ENCODE peak calls at places on chromosome 19, in five cellular contexts. One of them, this sample, is unnamed.

GRCh38 chr19:7618771-7619510 is 10.4 kb downstream of the XAB2 start:
- DNase-seq in Peyer's patch: peak
- DNase-seq in tibial nerve: no peak
- DNase-seq in testis: peak
- DNase-seq in IMR-90: no peak
- DNase-seq in this sample: peak

GRCh38 chr19:37334179-37335071 is 36.5 kb upstream of the ZNF527 start:
- DNase-seq in Peyer's patch: peak
- DNase-seq in tibial nerve: peak
- DNase-seq in testis: peak
- DNase-seq in IMR-90: peak
- DNase-seq in this sample: peak

GRCh38 chr19:49889687-49890348 is 6.9 kb downstream of the IL4I1 start:
- DNase-seq in Peyer's patch: peak
- DNase-seq in tibial nerve: peak
- DNase-seq in testis: peak
- DNase-seq in IMR-90: peak
- DNase-seq in this sample: peak

GRCh38 chr19:34269081-34269480 is 14.7 kb downstream of the GARRE1 start:
- DNase-seq in Peyer's patch: no peak
- DNase-seq in tibial nerve: no peak
- DNase-seq in testis: peak
- DNase-seq in IMR-90: no peak
- DNase-seq in this sample: no peak

GRCh38 chr19:53157601-53158000 is 1.3 kb downstream of the ZNF347 start:
- DNase-seq in Peyer's patch: no peak
- DNase-seq in tibial nerve: no peak
- DNase-seq in testis: peak
- DNase-seq in IMR-90: peak
- DNase-seq in this sample: no peak

GRCh38 chr19:40388486-40388885 is 1.5 kb downstream of the HIPK4 start:
- DNase-seq in Peyer's patch: no peak
- DNase-seq in tibial nerve: no peak
- DNase-seq in testis: no peak
- DNase-seq in IMR-90: no peak
- DNase-seq in this sample: no peak

GRCh38 chr19:34260771-34261173 is 6.4 kb downstream of the GARRE1 start:
- DNase-seq in Peyer's patch: peak
- DNase-seq in tibial nerve: no peak
- DNase-seq in testis: no peak
- DNase-seq in IMR-90: peak
- DNase-seq in this sample: no peak

GRCh38 chr19:54448037-54448773 is 794 bp upstream of the LENG8 start:
- DNase-seq in Peyer's patch: peak
- DNase-seq in tibial nerve: peak
- DNase-seq in testis: peak
- DNase-seq in IMR-90: peak
- DNase-seq in this sample: no peak

GRCh38 chr19:15248648-15249559 is 16.7 kb upstream of the EPHX3 start:
- DNase-seq in Peyer's patch: peak
- DNase-seq in tibial nerve: peak
- DNase-seq in testis: peak
- DNase-seq in IMR-90: peak
- DNase-seq in this sample: peak

GRCh38 chr19:3359850-3360493 is 6.4 kb upstream of the NFIC start:
- DNase-seq in Peyer's patch: no peak
- DNase-seq in tibial nerve: no peak
- DNase-seq in testis: no peak
- DNase-seq in IMR-90: no peak
- DNase-seq in this sample: no peak

GRCh38 chr19:40339018-40339728 is 9.0 kb downstream of the C19orf47 start:
- DNase-seq in Peyer's patch: no peak
- DNase-seq in tibial nerve: no peak
- DNase-seq in testis: no peak
- DNase-seq in IMR-90: no peak
- DNase-seq in this sample: no peak

GRCh38 chr19:33396701-33397535 is 23.4 kb downstream of the CEBPG start:
- DNase-seq in Peyer's patch: no peak
- DNase-seq in tibial nerve: no peak
- DNase-seq in testis: no peak
- DNase-seq in IMR-90: no peak
- DNase-seq in this sample: no peak

GRCh38 chr19:51524661-51525264 is 6.7 kb downstream of the SIGLEC6 start:
- DNase-seq in Peyer's patch: no peak
- DNase-seq in tibial nerve: no peak
- DNase-seq in testis: no peak
- DNase-seq in IMR-90: no peak
- DNase-seq in this sample: no peak

GRCh38 chr19:29753190-29753933 is 38.3 kb upstream of the C19orf12 start:
- DNase-seq in Peyer's patch: no peak
- DNase-seq in tibial nerve: no peak
- DNase-seq in testis: peak
- DNase-seq in IMR-90: no peak
- DNase-seq in this sample: no peak

GRCh38 chr19:40365613-40366401 is 17.3 kb downstream of the PLD3 start:
- DNase-seq in Peyer's patch: peak
- DNase-seq in tibial nerve: peak
- DNase-seq in testis: peak
- DNase-seq in IMR-90: peak
- DNase-seq in this sample: peak

GRCh38 chr19:38665950-38666661 is 18.7 kb downstream of the ACTN4 start:
- DNase-seq in Peyer's patch: no peak
- DNase-seq in tibial nerve: peak
- DNase-seq in testis: no peak
- DNase-seq in IMR-90: peak
- DNase-seq in this sample: peak

GRCh38 chr19:41612483-41612882 is 14.4 kb downstream of the CEACAM4 start:
- DNase-seq in Peyer's patch: no peak
- DNase-seq in tibial nerve: no peak
- DNase-seq in testis: no peak
- DNase-seq in IMR-90: no peak
- DNase-seq in this sample: no peak

GRCh38 chr19:3653865-3654513 is 27.4 kb upstream of the CACTIN start:
- DNase-seq in Peyer's patch: no peak
- DNase-seq in tibial nerve: no peak
- DNase-seq in testis: no peak
- DNase-seq in IMR-90: no peak
- DNase-seq in this sample: no peak

GRCh38 chr19:42176649-42176989 is 40.9 kb downstream of the DEDD2 start:
- DNase-seq in Peyer's patch: peak
- DNase-seq in tibial nerve: no peak
- DNase-seq in testis: no peak
- DNase-seq in IMR-90: no peak
- DNase-seq in this sample: peak

GRCh38 chr19:5238700-5239099 is 101.9 kb downstream of the PTPRS start:
- DNase-seq in Peyer's patch: no peak
- DNase-seq in tibial nerve: no peak
- DNase-seq in testis: no peak
- DNase-seq in IMR-90: no peak
- DNase-seq in this sample: no peak

GRCh38 chr19:50406829-50407228 is 11.9 kb upstream of the SPIB start:
- DNase-seq in Peyer's patch: no peak
- DNase-seq in tibial nerve: no peak
- DNase-seq in testis: no peak
- DNase-seq in IMR-90: no peak
- DNase-seq in this sample: no peak

GRCh38 chr19:54473071-54473941 is at the start of gene CDC42EP5:
- DNase-seq in Peyer's patch: peak
- DNase-seq in tibial nerve: peak
- DNase-seq in testis: peak
- DNase-seq in IMR-90: peak
- DNase-seq in this sample: peak

GRCh38 chr19:46911456-46911855 is 50.7 kb downstream of the ARHGAP35 start:
- DNase-seq in Peyer's patch: no peak
- DNase-seq in tibial nerve: no peak
- DNase-seq in testis: no peak
- DNase-seq in IMR-90: no peak
- DNase-seq in this sample: no peak

GRCh38 chr19:13024126-13024957 is 29.1 kb downstream of the NFIX start:
- DNase-seq in Peyer's patch: no peak
- DNase-seq in tibial nerve: no peak
- DNase-seq in testis: no peak
- DNase-seq in IMR-90: peak
- DNase-seq in this sample: peak

GRCh38 chr19:51127755-51128154 is 3.0 kb downstream of the SIGLEC9 start:
- DNase-seq in Peyer's patch: peak
- DNase-seq in tibial nerve: no peak
- DNase-seq in testis: no peak
- DNase-seq in IMR-90: peak
- DNase-seq in this sample: peak

GRCh38 chr19:8641908-8642547 is 11.6 kb downstream of the NFILZ start:
- DNase-seq in Peyer's patch: no peak
- DNase-seq in tibial nerve: no peak
- DNase-seq in testis: no peak
- DNase-seq in IMR-90: peak
- DNase-seq in this sample: no peak

DNA sequence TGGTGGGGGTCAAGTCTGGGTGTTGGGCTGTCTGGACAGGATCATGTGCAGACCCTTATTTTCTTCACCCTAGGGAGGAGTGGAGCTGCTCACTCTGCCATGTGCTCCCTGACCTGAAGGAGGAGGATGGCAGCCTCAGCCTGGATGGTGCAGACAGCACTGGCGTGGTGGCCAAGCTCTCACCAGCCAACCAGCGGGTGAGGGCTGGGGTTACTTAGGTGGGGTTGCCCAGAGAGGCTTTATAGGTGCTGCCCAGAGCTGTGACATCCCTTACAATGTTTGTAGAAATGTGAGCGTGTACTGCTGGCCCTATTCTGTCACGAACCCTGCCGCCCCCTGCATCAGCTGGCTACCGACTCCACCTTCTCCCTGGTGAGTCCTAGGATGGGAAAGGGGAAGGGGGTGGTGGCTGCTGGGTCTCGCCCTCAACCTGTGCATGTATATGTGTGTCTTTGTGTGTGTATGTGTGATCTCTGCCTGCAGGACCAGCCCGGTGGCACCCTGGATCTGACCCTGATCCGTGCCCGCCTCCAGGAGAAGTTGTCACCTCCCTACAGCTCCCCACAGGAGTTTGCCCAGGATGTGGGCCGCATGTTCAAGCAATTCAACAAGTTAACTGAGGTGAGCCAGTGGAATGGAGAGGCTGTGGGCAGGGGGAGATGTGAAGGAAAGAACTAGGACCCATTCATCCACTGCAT is 5.1 kb downstream of the CHMP2A start:
- DNase-seq in Peyer's patch: no peak
- DNase-seq in tibial nerve: no peak
- DNase-seq in testis: no peak
- DNase-seq in IMR-90: no peak
- DNase-seq in this sample: no peak
- TF ChIP-seq POLR2A in Peyer's patch: no peak
- TF ChIP-seq POLR2A in tibial nerve: no peak
- TF ChIP-seq POLR2A in testis: no peak
- TF ChIP-seq POLR2A in IMR-90: no peak
- TF ChIP-seq POLR2A in this sample: no peak

GRCh38 chr19:2139385-2140192 is 11.8 kb downstream of the AP3D1 start:
- DNase-seq in Peyer's patch: no peak
- DNase-seq in tibial nerve: no peak
- DNase-seq in testis: no peak
- DNase-seq in IMR-90: no peak
- DNase-seq in this sample: no peak
- TF ChIP-seq POLR2A in Peyer's patch: no peak
- TF ChIP-seq POLR2A in tibial nerve: no peak
- TF ChIP-seq POLR2A in testis: no peak
- TF ChIP-seq POLR2A in IMR-90: no peak
- TF ChIP-seq POLR2A in this sample: no peak

GRCh38 chr19:35755160-35755549 is 1.7 kb downstream of the HSPB6 start:
- DNase-seq in Peyer's patch: no peak
- DNase-seq in tibial nerve: no peak
- DNase-seq in testis: no peak
- DNase-seq in IMR-90: no peak
- DNase-seq in this sample: no peak

GRCh38 chr19:35755550-35756371 is 1.1 kb downstream of the HSPB6 start:
- DNase-seq in Peyer's patch: peak
- DNase-seq in tibial nerve: peak
- DNase-seq in testis: peak
- DNase-seq in IMR-90: peak
- DNase-seq in this sample: peak

GRCh38 chr19:35757231-35757748 is 461 bp upstream of the HSPB6 start:
- DNase-seq in Peyer's patch: peak
- DNase-seq in tibial nerve: peak
- DNase-seq in testis: peak
- DNase-seq in IMR-90: peak
- DNase-seq in this sample: peak

GRCh38 chr19:35757749-35758608 is at the start of gene PROSER3:
- DNase-seq in Peyer's patch: peak
- DNase-seq in tibial nerve: peak
- DNase-seq in testis: peak
- DNase-seq in IMR-90: peak
- DNase-seq in this sample: peak

GRCh38 chr19:35756373-35757230 is at the start of gene HSPB6:
- DNase-seq in Peyer's patch: no peak
- DNase-seq in tibial nerve: peak
- DNase-seq in testis: peak
- DNase-seq in IMR-90: peak
- DNase-seq in this sample: no peak
- TF ChIP-seq POLR2A in Peyer's patch: no peak
- TF ChIP-seq POLR2A in tibial nerve: peak
- TF ChIP-seq POLR2A in testis: no peak
- TF ChIP-seq POLR2A in IMR-90: peak
- TF ChIP-seq POLR2A in this sample: no peak

GRCh38 chr19:14177496-14178074 is 28.4 kb downstream of the ADGRL1 start:
- DNase-seq in Peyer's patch: no peak
- DNase-seq in tibial nerve: no peak
- DNase-seq in testis: no peak
- DNase-seq in IMR-90: no peak
- DNase-seq in this sample: peak
- TF ChIP-seq POLR2A in Peyer's patch: no peak
- TF ChIP-seq POLR2A in tibial nerve: no peak
- TF ChIP-seq POLR2A in testis: no peak
- TF ChIP-seq POLR2A in IMR-90: no peak
- TF ChIP-seq POLR2A in this sample: no peak

GRCh38 chr19:18636969-18637629 is at the start of gene KLHL26:
- DNase-seq in Peyer's patch: no peak
- DNase-seq in tibial nerve: no peak
- DNase-seq in testis: no peak
- DNase-seq in IMR-90: no peak
- DNase-seq in this sample: no peak
- TF ChIP-seq POLR2A in Peyer's patch: peak
- TF ChIP-seq POLR2A in tibial nerve: peak
- TF ChIP-seq POLR2A in testis: no peak
- TF ChIP-seq POLR2A in IMR-90: peak
- TF ChIP-seq POLR2A in this sample: peak

DNA sequence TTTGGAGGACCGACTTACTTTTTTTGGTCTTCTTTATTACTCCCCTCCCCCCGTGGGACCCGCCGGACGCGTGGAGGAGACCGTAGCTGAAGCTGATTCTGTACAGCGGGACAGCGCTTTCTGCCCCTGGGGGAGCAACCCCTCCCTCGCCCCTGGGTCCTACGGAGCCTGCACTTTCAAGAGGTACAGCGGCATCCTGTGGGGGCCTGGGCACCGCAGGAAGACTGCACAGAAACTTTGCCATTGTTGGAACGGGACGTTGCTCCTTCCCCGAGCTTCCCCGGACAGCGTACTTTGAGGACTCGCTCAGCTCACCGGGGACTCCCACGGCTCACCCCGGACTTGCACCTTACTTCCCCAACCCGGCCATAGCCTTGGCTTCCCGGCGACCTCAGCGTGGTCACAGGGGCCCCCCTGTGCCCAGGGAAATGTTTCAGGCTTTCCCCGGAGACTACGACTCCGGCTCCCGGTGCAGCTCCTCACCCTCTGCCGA is 409 bp downstream of the FOSB start:
- DNase-seq in Peyer's patch: peak
- DNase-seq in tibial nerve: no peak
- DNase-seq in testis: peak
- DNase-seq in IMR-90: no peak
- DNase-seq in this sample: peak
- TF ChIP-seq POLR2A in Peyer's patch: no peak
- TF ChIP-seq POLR2A in tibial nerve: no peak
- TF ChIP-seq POLR2A in testis: no peak
- TF ChIP-seq POLR2A in IMR-90: no peak
- TF ChIP-seq POLR2A in this sample: no peak

This sample was measured in upper lobe of left lung.